ENCODE peak calls at places on chromosomes 2 and 18, in eight cellular contexts. One of them, this sample, is unnamed.

GRCh38 chr2:15959331-15960153 is 19.2 kb downstream of the MYCN start:
- DNase-seq in RWPE1: no peak
- DNase-seq in stimulated activated naive CD8-positive, alpha-beta T cell treated with anti-CD3 and anti-CD28 coated beads, Interleukin-15, amount 100 ng/mL, for 72 hours: no peak
- DNase-seq in lung microvascular endothelial cell: no peak
- DNase-seq in stimulated activated CD8-positive, alpha-beta memory T cell treated with anti-CD3 and anti-CD28 coated beads, Interleukin-15, amount 100 ng/mL, for 24 hours: no peak
- DNase-seq in T-helper 9 cell: no peak
- DNase-seq in left cardiac atrium: no peak
- DNase-seq in CD8-positive, alpha-beta memory T cell: no peak
- DNase-seq in this sample: no peak

GRCh38 chr2:228180126-228181097 is 1.1 kb downstream of the SPHKAP start:
- DNase-seq in RWPE1: no peak
- DNase-seq in T-helper 9 cell: no peak
- DNase-seq in lung microvascular endothelial cell: no peak
- DNase-seq in stimulated activated naive CD8-positive, alpha-beta T cell treated with anti-CD3 and anti-CD28 coated beads, Interleukin-15, amount 100 ng/mL, for 72 hours: no peak
- DNase-seq in left cardiac atrium: peak; percentile 21
- DNase-seq in stimulated activated CD8-positive, alpha-beta memory T cell treated with anti-CD3 and anti-CD28 coated beads, Interleukin-15, amount 100 ng/mL, for 24 hours: no peak
- DNase-seq in CD8-positive, alpha-beta memory T cell: no peak
- DNase-seq in this sample: no peak

GRCh38 chr2:205775091-205775876 is 93.0 kb downstream of the NRP2 start:
- DNase-seq in stimulated activated CD8-positive, alpha-beta memory T cell treated with anti-CD3 and anti-CD28 coated beads, Interleukin-15, amount 100 ng/mL, for 24 hours: no peak
- DNase-seq in lung microvascular endothelial cell: peak; percentile 65
- DNase-seq in left cardiac atrium: no peak
- DNase-seq in T-helper 9 cell: no peak
- DNase-seq in CD8-positive, alpha-beta memory T cell: no peak
- DNase-seq in stimulated activated naive CD8-positive, alpha-beta T cell treated with anti-CD3 and anti-CD28 coated beads, Interleukin-15, amount 100 ng/mL, for 72 hours: no peak
- DNase-seq in RWPE1: peak; percentile 82
- DNase-seq in this sample: no peak

GRCh38 chr2:212027681-212028628 is 510.6 kb downstream of the ERBB4 start:
- DNase-seq in RWPE1: no peak
- DNase-seq in T-helper 9 cell: no peak
- DNase-seq in stimulated activated naive CD8-positive, alpha-beta T cell treated with anti-CD3 and anti-CD28 coated beads, Interleukin-15, amount 100 ng/mL, for 72 hours: no peak
- DNase-seq in CD8-positive, alpha-beta memory T cell: no peak
- DNase-seq in left cardiac atrium: no peak
- DNase-seq in stimulated activated CD8-positive, alpha-beta memory T cell treated with anti-CD3 and anti-CD28 coated beads, Interleukin-15, amount 100 ng/mL, for 24 hours: no peak
- DNase-seq in lung microvascular endothelial cell: peak; percentile 57
- DNase-seq in this sample: no peak

GRCh38 chr2:11109002-11109401 is 46.3 kb upstream of the SLC66A3 start:
- DNase-seq in stimulated activated naive CD8-positive, alpha-beta T cell treated with anti-CD3 and anti-CD28 coated beads, Interleukin-15, amount 100 ng/mL, for 72 hours: no peak
- DNase-seq in T-helper 9 cell: no peak
- DNase-seq in RWPE1: no peak
- DNase-seq in CD8-positive, alpha-beta memory T cell: no peak
- DNase-seq in stimulated activated CD8-positive, alpha-beta memory T cell treated with anti-CD3 and anti-CD28 coated beads, Interleukin-15, amount 100 ng/mL, for 24 hours: no peak
- DNase-seq in lung microvascular endothelial cell: no peak
- DNase-seq in left cardiac atrium: no peak
- DNase-seq in this sample: no peak

GRCh38 chr2:65055427-65056214 is 595 bp upstream of the CEP68 start:
- DNase-seq in lung microvascular endothelial cell: no peak
- DNase-seq in CD8-positive, alpha-beta memory T cell: no peak
- DNase-seq in stimulated activated CD8-positive, alpha-beta memory T cell treated with anti-CD3 and anti-CD28 coated beads, Interleukin-15, amount 100 ng/mL, for 24 hours: no peak
- DNase-seq in left cardiac atrium: peak; percentile 51
- DNase-seq in T-helper 9 cell: peak; percentile 58
- DNase-seq in stimulated activated naive CD8-positive, alpha-beta T cell treated with anti-CD3 and anti-CD28 coated beads, Interleukin-15, amount 100 ng/mL, for 72 hours: no peak
- DNase-seq in RWPE1: no peak
- DNase-seq in this sample: no peak

GRCh38 chr18:8627107-8627472 is 17.9 kb downstream of the RAB12 start:
- DNase-seq in T-helper 9 cell: no peak
- DNase-seq in lung microvascular endothelial cell: no peak
- DNase-seq in stimulated activated CD8-positive, alpha-beta memory T cell treated with anti-CD3 and anti-CD28 coated beads, Interleukin-15, amount 100 ng/mL, for 24 hours: no peak
- DNase-seq in RWPE1: no peak
- DNase-seq in CD8-positive, alpha-beta memory T cell: no peak
- DNase-seq in stimulated activated naive CD8-positive, alpha-beta T cell treated with anti-CD3 and anti-CD28 coated beads, Interleukin-15, amount 100 ng/mL, for 72 hours: no peak
- DNase-seq in left cardiac atrium: no peak
- DNase-seq in this sample: no peak

GRCh38 chr2:12616456-12617163 is 100.1 kb upstream of the TRIB2 start:
- DNase-seq in stimulated activated CD8-positive, alpha-beta memory T cell treated with anti-CD3 and anti-CD28 coated beads, Interleukin-15, amount 100 ng/mL, for 24 hours: no peak
- DNase-seq in lung microvascular endothelial cell: no peak
- DNase-seq in RWPE1: no peak
- DNase-seq in stimulated activated naive CD8-positive, alpha-beta T cell treated with anti-CD3 and anti-CD28 coated beads, Interleukin-15, amount 100 ng/mL, for 72 hours: no peak
- DNase-seq in CD8-positive, alpha-beta memory T cell: no peak
- DNase-seq in left cardiac atrium: no peak
- DNase-seq in T-helper 9 cell: no peak
- DNase-seq in this sample: no peak

GRCh38 chr2:9991829-9992273 is 40.4 kb downstream of the GRHL1 start:
- DNase-seq in T-helper 9 cell: no peak
- DNase-seq in stimulated activated CD8-positive, alpha-beta memory T cell treated with anti-CD3 and anti-CD28 coated beads, Interleukin-15, amount 100 ng/mL, for 24 hours: no peak
- DNase-seq in RWPE1: no peak
- DNase-seq in lung microvascular endothelial cell: peak; percentile 74
- DNase-seq in CD8-positive, alpha-beta memory T cell: no peak
- DNase-seq in left cardiac atrium: no peak
- DNase-seq in stimulated activated naive CD8-positive, alpha-beta T cell treated with anti-CD3 and anti-CD28 coated beads, Interleukin-15, amount 100 ng/mL, for 72 hours: no peak
- DNase-seq in this sample: no peak

GRCh38 chr2:223860809-223861738 is 23.7 kb upstream of the AP1S3 start:
- DNase-seq in stimulated activated naive CD8-positive, alpha-beta T cell treated with anti-CD3 and anti-CD28 coated beads, Interleukin-15, amount 100 ng/mL, for 72 hours: no peak
- DNase-seq in RWPE1: peak; percentile 89
- DNase-seq in T-helper 9 cell: no peak
- DNase-seq in left cardiac atrium: no peak
- DNase-seq in stimulated activated CD8-positive, alpha-beta memory T cell treated with anti-CD3 and anti-CD28 coated beads, Interleukin-15, amount 100 ng/mL, for 24 hours: no peak
- DNase-seq in lung microvascular endothelial cell: no peak
- DNase-seq in CD8-positive, alpha-beta memory T cell: no peak
- DNase-seq in this sample: no peak

GRCh38 chr18:58525517-58525916 is 103.4 kb downstream of the ALPK2 start:
- DNase-seq in stimulated activated naive CD8-positive, alpha-beta T cell treated with anti-CD3 and anti-CD28 coated beads, Interleukin-15, amount 100 ng/mL, for 72 hours: peak; percentile 82
- DNase-seq in lung microvascular endothelial cell: no peak
- DNase-seq in CD8-positive, alpha-beta memory T cell: no peak
- DNase-seq in RWPE1: no peak
- DNase-seq in T-helper 9 cell: no peak
- DNase-seq in left cardiac atrium: no peak
- DNase-seq in stimulated activated CD8-positive, alpha-beta memory T cell treated with anti-CD3 and anti-CD28 coated beads, Interleukin-15, amount 100 ng/mL, for 24 hours: no peak
- DNase-seq in this sample: no peak

GRCh38 chr2:149225446-149225845 is 104.9 kb upstream of the LYPD6 start:
- DNase-seq in CD8-positive, alpha-beta memory T cell: no peak
- DNase-seq in T-helper 9 cell: no peak
- DNase-seq in stimulated activated CD8-positive, alpha-beta memory T cell treated with anti-CD3 and anti-CD28 coated beads, Interleukin-15, amount 100 ng/mL, for 24 hours: no peak
- DNase-seq in RWPE1: no peak
- DNase-seq in lung microvascular endothelial cell: no peak
- DNase-seq in left cardiac atrium: no peak
- DNase-seq in stimulated activated naive CD8-positive, alpha-beta T cell treated with anti-CD3 and anti-CD28 coated beads, Interleukin-15, amount 100 ng/mL, for 72 hours: no peak
- DNase-seq in this sample: no peak

GRCh38 chr2:23601301-23601965 is 216.5 kb downstream of the KLHL29 start:
- DNase-seq in stimulated activated CD8-positive, alpha-beta memory T cell treated with anti-CD3 and anti-CD28 coated beads, Interleukin-15, amount 100 ng/mL, for 24 hours: no peak
- DNase-seq in stimulated activated naive CD8-positive, alpha-beta T cell treated with anti-CD3 and anti-CD28 coated beads, Interleukin-15, amount 100 ng/mL, for 72 hours: no peak
- DNase-seq in left cardiac atrium: no peak
- DNase-seq in CD8-positive, alpha-beta memory T cell: no peak
- DNase-seq in T-helper 9 cell: no peak
- DNase-seq in lung microvascular endothelial cell: no peak
- DNase-seq in RWPE1: no peak
- DNase-seq in this sample: no peak

GRCh38 chr18:56233595-56233994 is 404.8 kb downstream of the TXNL1 start:
- DNase-seq in T-helper 9 cell: no peak
- DNase-seq in stimulated activated naive CD8-positive, alpha-beta T cell treated with anti-CD3 and anti-CD28 coated beads, Interleukin-15, amount 100 ng/mL, for 72 hours: no peak
- DNase-seq in lung microvascular endothelial cell: peak; percentile 35
- DNase-seq in RWPE1: peak; percentile 25
- DNase-seq in CD8-positive, alpha-beta memory T cell: no peak
- DNase-seq in stimulated activated CD8-positive, alpha-beta memory T cell treated with anti-CD3 and anti-CD28 coated beads, Interleukin-15, amount 100 ng/mL, for 24 hours: no peak
- DNase-seq in left cardiac atrium: no peak
- DNase-seq in this sample: peak; percentile 41

GRCh38 chr2:128219891-128220290 is 98.8 kb downstream of the HS6ST1 start:
- DNase-seq in left cardiac atrium: no peak
- DNase-seq in lung microvascular endothelial cell: no peak
- DNase-seq in T-helper 9 cell: no peak
- DNase-seq in CD8-positive, alpha-beta memory T cell: no peak
- DNase-seq in stimulated activated naive CD8-positive, alpha-beta T cell treated with anti-CD3 and anti-CD28 coated beads, Interleukin-15, amount 100 ng/mL, for 72 hours: no peak
- DNase-seq in RWPE1: no peak
- DNase-seq in stimulated activated CD8-positive, alpha-beta memory T cell treated with anti-CD3 and anti-CD28 coated beads, Interleukin-15, amount 100 ng/mL, for 24 hours: no peak
- DNase-seq in this sample: no peak

GRCh38 chr2:212646698-212647097 is 108.1 kb upstream of the ERBB4 start:
- DNase-seq in T-helper 9 cell: no peak
- DNase-seq in stimulated activated CD8-positive, alpha-beta memory T cell treated with anti-CD3 and anti-CD28 coated beads, Interleukin-15, amount 100 ng/mL, for 24 hours: no peak
- DNase-seq in left cardiac atrium: no peak
- DNase-seq in CD8-positive, alpha-beta memory T cell: no peak
- DNase-seq in stimulated activated naive CD8-positive, alpha-beta T cell treated with anti-CD3 and anti-CD28 coated beads, Interleukin-15, amount 100 ng/mL, for 72 hours: no peak
- DNase-seq in lung microvascular endothelial cell: no peak
- DNase-seq in RWPE1: peak; percentile 70
- DNase-seq in this sample: no peak

GRCh38 chr2:117832905-117833613 is 18.6 kb downstream of the DDX18 start:
- DNase-seq in left cardiac atrium: no peak
- DNase-seq in stimulated activated naive CD8-positive, alpha-beta T cell treated with anti-CD3 and anti-CD28 coated beads, Interleukin-15, amount 100 ng/mL, for 72 hours: no peak
- DNase-seq in T-helper 9 cell: no peak
- DNase-seq in CD8-positive, alpha-beta memory T cell: no peak
- DNase-seq in lung microvascular endothelial cell: peak; percentile 51
- DNase-seq in RWPE1: peak; percentile 26
- DNase-seq in stimulated activated CD8-positive, alpha-beta memory T cell treated with anti-CD3 and anti-CD28 coated beads, Interleukin-15, amount 100 ng/mL, for 24 hours: no peak
- DNase-seq in this sample: no peak

GRCh38 chr18:13218376-13219011 is at the start of gene LDLRAD4:
- DNase-seq in stimulated activated naive CD8-positive, alpha-beta T cell treated with anti-CD3 and anti-CD28 coated beads, Interleukin-15, amount 100 ng/mL, for 72 hours: peak; percentile 63
- DNase-seq in left cardiac atrium: peak; percentile 77
- DNase-seq in lung microvascular endothelial cell: peak; percentile 5
- DNase-seq in RWPE1: no peak
- DNase-seq in CD8-positive, alpha-beta memory T cell: peak; percentile 24
- DNase-seq in T-helper 9 cell: peak; percentile 23
- DNase-seq in stimulated activated CD8-positive, alpha-beta memory T cell treated with anti-CD3 and anti-CD28 coated beads, Interleukin-15, amount 100 ng/mL, for 24 hours: no peak
- DNase-seq in this sample: peak; percentile 47

GRCh38 chr18:44039826-44040225 is 640.9 kb upstream of the SETBP1 start:
- DNase-seq in CD8-positive, alpha-beta memory T cell: no peak
- DNase-seq in lung microvascular endothelial cell: no peak
- DNase-seq in T-helper 9 cell: no peak
- DNase-seq in left cardiac atrium: no peak
- DNase-seq in RWPE1: no peak
- DNase-seq in stimulated activated CD8-positive, alpha-beta memory T cell treated with anti-CD3 and anti-CD28 coated beads, Interleukin-15, amount 100 ng/mL, for 24 hours: no peak
- DNase-seq in stimulated activated naive CD8-positive, alpha-beta T cell treated with anti-CD3 and anti-CD28 coated beads, Interleukin-15, amount 100 ng/mL, for 72 hours: no peak
- DNase-seq in this sample: no peak

GRCh38 chr2:197952540-197953202 is 148.3 kb downstream of the PLCL1 start:
- DNase-seq in CD8-positive, alpha-beta memory T cell: no peak
- DNase-seq in lung microvascular endothelial cell: no peak
- DNase-seq in T-helper 9 cell: no peak
- DNase-seq in RWPE1: no peak
- DNase-seq in stimulated activated naive CD8-positive, alpha-beta T cell treated with anti-CD3 and anti-CD28 coated beads, Interleukin-15, amount 100 ng/mL, for 72 hours: peak; percentile 13
- DNase-seq in left cardiac atrium: no peak
- DNase-seq in stimulated activated CD8-positive, alpha-beta memory T cell treated with anti-CD3 and anti-CD28 coated beads, Interleukin-15, amount 100 ng/mL, for 24 hours: no peak
- DNase-seq in this sample: no peak

GRCh38 chr2:195018462-195018861 is 638.6 kb upstream of the SLC39A10 start:
- DNase-seq in T-helper 9 cell: no peak
- DNase-seq in lung microvascular endothelial cell: no peak
- DNase-seq in left cardiac atrium: no peak
- DNase-seq in CD8-positive, alpha-beta memory T cell: no peak
- DNase-seq in stimulated activated naive CD8-positive, alpha-beta T cell treated with anti-CD3 and anti-CD28 coated beads, Interleukin-15, amount 100 ng/mL, for 72 hours: no peak
- DNase-seq in RWPE1: no peak
- DNase-seq in stimulated activated CD8-positive, alpha-beta memory T cell treated with anti-CD3 and anti-CD28 coated beads, Interleukin-15, amount 100 ng/mL, for 24 hours: no peak
- DNase-seq in this sample: no peak

GRCh38 chr18:669077-669476 is 11.6 kb downstream of the TYMS start:
- DNase-seq in left cardiac atrium: no peak
- DNase-seq in stimulated activated CD8-positive, alpha-beta memory T cell treated with anti-CD3 and anti-CD28 coated beads, Interleukin-15, amount 100 ng/mL, for 24 hours: no peak
- DNase-seq in RWPE1: no peak
- DNase-seq in lung microvascular endothelial cell: no peak
- DNase-seq in stimulated activated naive CD8-positive, alpha-beta T cell treated with anti-CD3 and anti-CD28 coated beads, Interleukin-15, amount 100 ng/mL, for 72 hours: no peak
- DNase-seq in CD8-positive, alpha-beta memory T cell: no peak
- DNase-seq in T-helper 9 cell: no peak
- DNase-seq in this sample: no peak

GRCh38 chr2:240713071-240713927 is 21.6 kb downstream of the AQP12A start:
- DNase-seq in lung microvascular endothelial cell: no peak
- DNase-seq in CD8-positive, alpha-beta memory T cell: no peak
- DNase-seq in left cardiac atrium: no peak
- DNase-seq in stimulated activated CD8-positive, alpha-beta memory T cell treated with anti-CD3 and anti-CD28 coated beads, Interleukin-15, amount 100 ng/mL, for 24 hours: no peak
- DNase-seq in stimulated activated naive CD8-positive, alpha-beta T cell treated with anti-CD3 and anti-CD28 coated beads, Interleukin-15, amount 100 ng/mL, for 72 hours: no peak
- DNase-seq in T-helper 9 cell: no peak
- DNase-seq in RWPE1: no peak
- DNase-seq in this sample: no peak

GRCh38 chr2:48200591-48201293 is 294.4 kb upstream of the FBXO11 start:
- DNase-seq in RWPE1: no peak
- DNase-seq in CD8-positive, alpha-beta memory T cell: no peak
- DNase-seq in T-helper 9 cell: no peak
- DNase-seq in lung microvascular endothelial cell: no peak
- DNase-seq in left cardiac atrium: no peak
- DNase-seq in stimulated activated CD8-positive, alpha-beta memory T cell treated with anti-CD3 and anti-CD28 coated beads, Interleukin-15, amount 100 ng/mL, for 24 hours: no peak
- DNase-seq in stimulated activated naive CD8-positive, alpha-beta T cell treated with anti-CD3 and anti-CD28 coated beads, Interleukin-15, amount 100 ng/mL, for 72 hours: no peak
- DNase-seq in this sample: no peak

GRCh38 chr2:10452956-10453885 is 5.1 kb upstream of the ODC1 start:
- DNase-seq in T-helper 9 cell: no peak
- DNase-seq in left cardiac atrium: no peak
- DNase-seq in stimulated activated naive CD8-positive, alpha-beta T cell treated with anti-CD3 and anti-CD28 coated beads, Interleukin-15, amount 100 ng/mL, for 72 hours: no peak
- DNase-seq in lung microvascular endothelial cell: no peak
- DNase-seq in stimulated activated CD8-positive, alpha-beta memory T cell treated with anti-CD3 and anti-CD28 coated beads, Interleukin-15, amount 100 ng/mL, for 24 hours: no peak
- DNase-seq in CD8-positive, alpha-beta memory T cell: no peak
- DNase-seq in RWPE1: no peak
- DNase-seq in this sample: no peak

GRCh38 chr2:15665067-15665942 is 73.6 kb downstream of the DDX1 start:
- DNase-seq in T-helper 9 cell: no peak
- DNase-seq in RWPE1: no peak
- DNase-seq in CD8-positive, alpha-beta memory T cell: no peak
- DNase-seq in lung microvascular endothelial cell: no peak
- DNase-seq in left cardiac atrium: no peak
- DNase-seq in stimulated activated CD8-positive, alpha-beta memory T cell treated with anti-CD3 and anti-CD28 coated beads, Interleukin-15, amount 100 ng/mL, for 24 hours: no peak
- DNase-seq in stimulated activated naive CD8-positive, alpha-beta T cell treated with anti-CD3 and anti-CD28 coated beads, Interleukin-15, amount 100 ng/mL, for 72 hours: no peak
- DNase-seq in this sample: no peak

GRCh38 chr18:22210331-22210754 is 41.0 kb downstream of the GATA6 start:
- DNase-seq in CD8-positive, alpha-beta memory T cell: no peak
- DNase-seq in RWPE1: no peak
- DNase-seq in T-helper 9 cell: no peak
- DNase-seq in lung microvascular endothelial cell: no peak
- DNase-seq in stimulated activated CD8-positive, alpha-beta memory T cell treated with anti-CD3 and anti-CD28 coated beads, Interleukin-15, amount 100 ng/mL, for 24 hours: no peak
- DNase-seq in stimulated activated naive CD8-positive, alpha-beta T cell treated with anti-CD3 and anti-CD28 coated beads, Interleukin-15, amount 100 ng/mL, for 72 hours: no peak
- DNase-seq in left cardiac atrium: no peak
- DNase-seq in this sample: no peak

GRCh38 chr18:37355772-37356171 is 209.8 kb downstream of the CELF4 start:
- DNase-seq in stimulated activated naive CD8-positive, alpha-beta T cell treated with anti-CD3 and anti-CD28 coated beads, Interleukin-15, amount 100 ng/mL, for 72 hours: no peak
- DNase-seq in lung microvascular endothelial cell: no peak
- DNase-seq in T-helper 9 cell: no peak
- DNase-seq in left cardiac atrium: no peak
- DNase-seq in CD8-positive, alpha-beta memory T cell: no peak
- DNase-seq in stimulated activated CD8-positive, alpha-beta memory T cell treated with anti-CD3 and anti-CD28 coated beads, Interleukin-15, amount 100 ng/mL, for 24 hours: no peak
- DNase-seq in RWPE1: no peak
- DNase-seq in this sample: no peak

GRCh38 chr2:102278720-102279390 is 32.5 kb upstream of the IL1RL1 start:
- DNase-seq in lung microvascular endothelial cell: no peak
- DNase-seq in stimulated activated naive CD8-positive, alpha-beta T cell treated with anti-CD3 and anti-CD28 coated beads, Interleukin-15, amount 100 ng/mL, for 72 hours: no peak
- DNase-seq in stimulated activated CD8-positive, alpha-beta memory T cell treated with anti-CD3 and anti-CD28 coated beads, Interleukin-15, amount 100 ng/mL, for 24 hours: no peak
- DNase-seq in RWPE1: no peak
- DNase-seq in T-helper 9 cell: no peak
- DNase-seq in CD8-positive, alpha-beta memory T cell: no peak
- DNase-seq in left cardiac atrium: no peak
- DNase-seq in this sample: no peak

GRCh38 chr2:240813231-240813921 is 6.6 kb downstream of the KIF1A start:
- DNase-seq in CD8-positive, alpha-beta memory T cell: no peak
- DNase-seq in stimulated activated CD8-positive, alpha-beta memory T cell treated with anti-CD3 and anti-CD28 coated beads, Interleukin-15, amount 100 ng/mL, for 24 hours: no peak
- DNase-seq in left cardiac atrium: no peak
- DNase-seq in T-helper 9 cell: no peak
- DNase-seq in lung microvascular endothelial cell: no peak
- DNase-seq in stimulated activated naive CD8-positive, alpha-beta T cell treated with anti-CD3 and anti-CD28 coated beads, Interleukin-15, amount 100 ng/mL, for 72 hours: no peak
- DNase-seq in RWPE1: no peak
- DNase-seq in this sample: no peak

GRCh38 chr2:85550476-85550875 is 10.8 kb downstream of the GGCX start:
- DNase-seq in left cardiac atrium: no peak
- DNase-seq in RWPE1: no peak
- DNase-seq in T-helper 9 cell: no peak
- DNase-seq in stimulated activated CD8-positive, alpha-beta memory T cell treated with anti-CD3 and anti-CD28 coated beads, Interleukin-15, amount 100 ng/mL, for 24 hours: no peak
- DNase-seq in stimulated activated naive CD8-positive, alpha-beta T cell treated with anti-CD3 and anti-CD28 coated beads, Interleukin-15, amount 100 ng/mL, for 72 hours: no peak
- DNase-seq in lung microvascular endothelial cell: no peak
- DNase-seq in CD8-positive, alpha-beta memory T cell: no peak
- DNase-seq in this sample: no peak

GRCh38 chr18:59546164-59546563 is 151.1 kb downstream of the CCBE1 start:
- DNase-seq in lung microvascular endothelial cell: peak; percentile 65
- DNase-seq in stimulated activated CD8-positive, alpha-beta memory T cell treated with anti-CD3 and anti-CD28 coated beads, Interleukin-15, amount 100 ng/mL, for 24 hours: no peak
- DNase-seq in CD8-positive, alpha-beta memory T cell: no peak
- DNase-seq in RWPE1: peak; percentile 3
- DNase-seq in stimulated activated naive CD8-positive, alpha-beta T cell treated with anti-CD3 and anti-CD28 coated beads, Interleukin-15, amount 100 ng/mL, for 72 hours: no peak
- DNase-seq in left cardiac atrium: no peak
- DNase-seq in T-helper 9 cell: no peak
- DNase-seq in this sample: no peak

GRCh38 chr2:218040883-218041282 is 28.2 kb upstream of the RUFY4 start:
- DNase-seq in RWPE1: no peak
- DNase-seq in stimulated activated naive CD8-positive, alpha-beta T cell treated with anti-CD3 and anti-CD28 coated beads, Interleukin-15, amount 100 ng/mL, for 72 hours: no peak
- DNase-seq in left cardiac atrium: no peak
- DNase-seq in CD8-positive, alpha-beta memory T cell: no peak
- DNase-seq in stimulated activated CD8-positive, alpha-beta memory T cell treated with anti-CD3 and anti-CD28 coated beads, Interleukin-15, amount 100 ng/mL, for 24 hours: no peak
- DNase-seq in lung microvascular endothelial cell: no peak
- DNase-seq in T-helper 9 cell: no peak
- DNase-seq in this sample: no peak

GRCh38 chr2:4549811-4550210 is 846.4 kb downstream of the DCDC2C start:
- DNase-seq in left cardiac atrium: no peak
- DNase-seq in stimulated activated naive CD8-positive, alpha-beta T cell treated with anti-CD3 and anti-CD28 coated beads, Interleukin-15, amount 100 ng/mL, for 72 hours: no peak
- DNase-seq in T-helper 9 cell: no peak
- DNase-seq in CD8-positive, alpha-beta memory T cell: no peak
- DNase-seq in RWPE1: no peak
- DNase-seq in lung microvascular endothelial cell: no peak
- DNase-seq in stimulated activated CD8-positive, alpha-beta memory T cell treated with anti-CD3 and anti-CD28 coated beads, Interleukin-15, amount 100 ng/mL, for 24 hours: no peak
- DNase-seq in this sample: no peak

This sample was measured in uterus.